ENCODE peak calls at places on chromosomes 5 and 9, in four cellular contexts. P is GM12878, Q is K562, L is A549. R is an unnamed sample.
A peak's percentile ranks its signal among the peaks of the same experiment; 100 is the strongest.

GRCh38 chr5:34562791-34563190 is 93.3 kb upstream of the RAI14 start:
- DNase-seq in Q (no peak), P (no peak), L (no peak), R (no peak)

GRCh38 chr5:107215581-107215980 is 455.2 kb downstream of the EFNA5 start:
- DNase-seq in L (no peak), Q (no peak), P (no peak), R (peak; percentile 4)

GRCh38 chr5:59760798-59761348 is 132.7 kb downstream of the PDE4D start:
- DNase-seq in L (no peak), P (no peak), Q (no peak), R (peak; percentile 55)

GRCh38 chr5:17737087-17737486 is 102.8 kb downstream of the TAF11L14 start:
- DNase-seq in P (no peak), Q (no peak), L (no peak), R (peak; percentile 14)

GRCh38 chr5:127216906-127217675 is 73.5 kb upstream of the MEGF10 start:
- DNase-seq in L (no peak), Q (no peak), P (no peak), R (no peak)

GRCh38 chr5:23627976-23628375 is 120.6 kb downstream of the PRDM9 start:
- DNase-seq in Q (no peak), P (no peak), L (no peak), R (no peak)

GRCh38 chr9:77752566-77752965 is 104.4 kb upstream of the GNA14 start:
- DNase-seq in Q (no peak), L (no peak), P (no peak), R (peak; percentile 94)

GRCh38 chr9:123871781-123872180 is 58.1 kb downstream of the DENND1A start:
- DNase-seq in L (no peak), Q (no peak), P (no peak), R (no peak)

GRCh38 chr9:121650220-121651013 is 1.0 kb upstream of the DAB2IP start:
- DNase-seq in P (no peak), L (no peak), Q (peak; percentile 65), R (peak; percentile 56)

GRCh38 chr5:10370931-10371330 is 17.4 kb downstream of the MARCHF6 start:
- DNase-seq in L (no peak), Q (no peak), P (no peak), R (no peak)

GRCh38 chr9:122036988-122037387 is 56.1 kb downstream of the TTLL11 start:
- DNase-seq in L (no peak), P (no peak), Q (no peak), R (peak; percentile 68)

GRCh38 chr9:16501726-16502125 is 368.7 kb downstream of the BNC2 start:
- DNase-seq in P (no peak), Q (no peak), L (no peak), R (peak; percentile 25)

GRCh38 chr5:79560774-79561524 is 47.0 kb upstream of the HOMER1 start:
- DNase-seq in P (peak; percentile 31), Q (no peak), L (no peak), R (peak; percentile 67)

GRCh38 chr9:68728731-68729130 is 23.7 kb downstream of the PIP5K1B start:
- DNase-seq in Q (no peak), L (no peak), P (no peak), R (no peak)

GRCh38 chr9:21933865-21934264 is 60.3 kb downstream of the CDKN2A start:
- DNase-seq in Q (no peak), L (no peak), P (no peak), R (peak; percentile 57)

GRCh38 chr5:147174671-147175070 is 60.2 kb upstream of the STK32A start:
- DNase-seq in P (no peak), L (no peak), Q (no peak), R (no peak)

GRCh38 chr5:176822426-176823075 is 12.2 kb downstream of the UNC5A start:
- DNase-seq in P (no peak), Q (no peak), L (no peak), R (no peak)

GRCh38 chr5:139141841-139142240 is 56.3 kb downstream of the SIL1 start:
- DNase-seq in L (no peak), Q (no peak), P (no peak), R (peak; percentile 91)

GRCh38 chr9:79577969-79578723 is 6.4 kb downstream of the TLE4 start:
- DNase-seq in Q (no peak), L (no peak), P (no peak), R (peak; percentile 16)

GRCh38 chr9:111805841-111806241 is 11.1 kb upstream of the SHOC1 start:
- DNase-seq in P (no peak), L (peak; percentile 33), Q (no peak), R (peak; percentile 75)

GRCh38 chr5:81140942-81141341 is 92.2 kb upstream of the CKMT2 start:
- DNase-seq in L (no peak), P (no peak), Q (no peak), R (peak; percentile 80)

GRCh38 chr5:134902071-134902801 is 2.7 kb upstream of the PCBD2 start:
- DNase-seq in P (peak; percentile 60), Q (no peak), L (no peak), R (peak; percentile 48)

GRCh38 chr9:135671591-135672041 is 8.5 kb downstream of the LCN9 start:
- DNase-seq in L (no peak), P (no peak), Q (peak; percentile 48), R (no peak)

GRCh38 chr9:99824378-99825157 is 2.9 kb downstream of the NR4A3 start:
- DNase-seq in L (peak; percentile 34), P (no peak), Q (peak; percentile 46), R (no peak)

GRCh38 chr9:121985792-121986494 is 107.2 kb downstream of the TTLL11 start:
- DNase-seq in Q (no peak), P (no peak), L (no peak), R (no peak)

GRCh38 chr5:79255786-79256557 is 20.0 kb downstream of the JMY start:
- DNase-seq in L (peak; percentile 52), P (no peak), Q (peak; percentile 27), R (peak; percentile 46)

GRCh38 chr5:43515678-43516048 is 715 bp upstream of the C5orf34 start:
- DNase-seq in Q (no peak), L (no peak), P (no peak), R (no peak)

GRCh38 chr5:170769236-170769635 is 14.3 kb upstream of the GABRP start:
- DNase-seq in L (no peak), P (no peak), Q (no peak), R (no peak)

GRCh38 chr9:130149654-130150286 is 22.4 kb upstream of the NCS1 start:
- DNase-seq in P (no peak), L (no peak), Q (peak; percentile 80), R (no peak)

GRCh38 chr5:56734066-56734766 is 81.1 kb upstream of the MAP3K1 start:
- DNase-seq in L (no peak), Q (no peak), P (no peak), R (no peak)

GRCh38 chr5:112940670-112941069 is 18.6 kb upstream of the REEP5 start:
- DNase-seq in Q (peak; percentile 2), P (no peak), L (no peak), R (no peak)

GRCh38 chr5:173055042-173055721 is 970 bp upstream of the CREBRF start:
- DNase-seq in Q (no peak), P (no peak), L (no peak), R (no peak)

GRCh38 chr5:124996764-124997077 is 250.3 kb upstream of the ZNF608 start:
- DNase-seq in P (no peak), L (no peak), Q (no peak), R (peak; percentile 56)

GRCh38 chr5:108238936-108239887 is 142.7 kb downstream of the FBXL17 start:
- DNase-seq in L (no peak), Q (no peak), P (no peak), R (no peak)

GRCh38 chr9:134271338-134272301 is 54.6 kb upstream of the RXRA start:
- DNase-seq in Q (no peak), L (no peak), P (no peak), R (no peak)

DNA sequence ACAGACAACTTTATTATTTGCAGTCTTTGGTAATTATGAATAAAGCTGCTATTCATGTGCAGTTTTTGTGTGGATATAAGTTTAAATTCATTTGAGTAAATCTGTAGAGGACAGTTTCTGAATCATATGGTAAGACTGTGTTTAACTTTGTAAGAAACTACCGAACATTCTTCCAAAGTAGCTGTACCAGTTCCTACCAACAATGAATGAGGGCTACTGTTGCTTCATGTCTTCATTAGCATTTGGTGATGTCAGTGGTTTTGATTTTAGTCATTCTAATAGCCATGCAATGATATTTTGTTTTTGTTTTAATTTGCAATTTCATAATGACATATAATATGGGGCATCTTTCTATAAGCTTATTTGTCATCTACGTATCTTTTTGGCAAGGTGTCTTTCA is 501.3 kb upstream of the RORB start:
- DNase-seq in Q (no peak), L (no peak), P (no peak), R (no peak)
- H3K27ac ChIP-seq in Q (no peak overlapping the region), L (no peak overlapping the region), P (no peak overlapping the region), R (no peak overlapping the region)

GRCh38 chr9:95874989-95875304 is 544 bp upstream of the ERCC6L2 start:
- DNase-seq in Q (peak; percentile 47), P (no peak), L (peak; percentile 18), R (no peak)
- TF ChIP-seq POLR2A in Q (no peak), P (no peak), L (no peak), R (no peak)

GRCh38 chr9:109907400-109907799 is 127.4 kb downstream of the PALM2AKAP2 start:
- DNase-seq in L (no peak), P (no peak), Q (no peak), R (no peak)
- TF ChIP-seq ELK1 in L (no peak), P (no peak), Q (no peak), R (no peak)

GRCh38 chr5:123285122-123286011 is 137.8 kb downstream of the CEP120 start:
- DNase-seq in Q (no peak), L (no peak), P (no peak), R (peak; percentile 61)
- H3K27ac ChIP-seq in Q (no peak overlapping the region), L (no peak overlapping the region), P (no peak overlapping the region), R (no peak overlapping the region)

DNA sequence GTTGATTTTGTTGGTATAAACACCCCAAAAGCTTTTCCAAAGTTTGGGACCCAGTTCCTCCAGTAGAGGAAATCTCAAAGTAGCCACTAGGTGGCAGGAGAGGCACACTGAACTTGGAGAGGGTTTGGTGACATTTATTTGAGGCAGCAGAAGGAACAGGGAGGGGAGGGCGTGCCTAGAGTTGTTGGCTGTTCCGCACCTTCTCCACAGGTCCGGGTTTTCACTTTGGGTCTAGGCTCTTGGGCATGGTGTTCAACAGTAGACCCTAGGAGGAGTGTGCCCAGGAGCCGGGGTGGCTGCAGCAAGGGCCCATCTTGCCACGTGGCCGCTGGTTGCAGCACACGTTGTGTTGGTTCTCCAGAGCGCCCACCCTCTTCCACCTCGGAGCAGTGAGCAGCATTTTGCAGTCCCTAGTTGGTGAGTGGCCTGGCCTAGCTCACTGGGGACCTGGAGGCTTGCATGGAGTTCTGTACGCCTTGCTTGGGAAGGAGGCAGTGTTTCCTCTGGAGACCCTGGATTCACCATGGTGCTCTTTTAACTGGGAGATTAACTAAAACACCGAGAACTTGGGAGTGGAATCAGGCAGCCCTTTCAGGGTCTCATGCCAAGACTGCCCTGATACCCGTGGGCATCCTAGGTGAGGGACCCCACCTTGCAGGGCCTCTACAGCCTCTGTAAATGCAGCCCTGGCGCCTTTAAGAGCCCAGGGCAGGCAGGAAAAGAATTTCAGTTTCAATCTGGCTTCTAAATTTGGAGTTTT is 28.2 kb downstream of the PTPA start:
- DNase-seq in P (peak; percentile 62), L (peak; percentile 89), Q (peak; percentile 85), R (peak; percentile 84)
- TF ChIP-seq POLR2A in P (no peak), L (no peak), Q (no peak), R (peak; percentile 24)

DNA sequence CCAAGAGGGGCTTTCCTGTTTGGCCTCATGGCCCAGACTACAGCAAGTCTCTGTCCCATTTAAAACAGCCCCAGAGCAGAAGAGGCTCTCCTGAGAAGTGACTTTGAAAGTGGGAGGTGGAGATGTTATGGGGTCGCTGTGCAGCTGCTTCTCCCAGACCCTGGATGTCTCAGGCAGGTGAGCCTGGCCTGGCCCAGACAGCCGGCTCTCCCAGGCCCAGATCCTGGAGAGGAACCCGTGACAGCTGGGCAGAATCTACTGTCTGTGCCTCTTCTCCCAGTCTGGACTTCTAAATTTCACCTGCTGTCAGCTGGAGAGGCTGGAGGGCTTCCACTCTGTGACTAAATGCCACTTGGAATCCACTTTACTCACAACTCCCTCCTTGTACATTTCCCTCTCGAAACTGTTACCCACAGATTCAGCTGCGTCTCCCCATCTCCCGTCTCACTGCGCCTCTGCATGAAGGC is 20.5 kb downstream of the FAM78A start:
- DNase-seq in P (no peak), Q (no peak), L (no peak), R (no peak)
- TF ChIP-seq ELK1 in P (no peak), Q (no peak), L (no peak), R (no peak)

R was measured in IMR-90.